ENCODE peak calls at places on chromosomes 3 and 15, in five cellular contexts. One of them, this sample, is unnamed.

GRCh38 chr3:181868576-181868975 is 156.9 kb downstream of the SOX2 start:
- DNase-seq in A673: peak
- DNase-seq in HCT116: peak
- DNase-seq in EL: no peak
- DNase-seq in erythroblast: no peak
- DNase-seq in this sample: no peak

GRCh38 chr3:4343258-4343657 is 40.1 kb downstream of the SETMAR start:
- DNase-seq in A673: peak
- DNase-seq in HCT116: no peak
- DNase-seq in EL: peak
- DNase-seq in erythroblast: no peak
- DNase-seq in this sample: no peak

GRCh38 chr3:72217570-72217969 is 432.6 kb upstream of the PROK2 start:
- DNase-seq in A673: no peak
- DNase-seq in HCT116: no peak
- DNase-seq in EL: no peak
- DNase-seq in erythroblast: no peak
- DNase-seq in this sample: no peak

GRCh38 chr3:3552741-3553140 is 246.5 kb upstream of the LRRN1 start:
- DNase-seq in A673: no peak
- DNase-seq in HCT116: no peak
- DNase-seq in EL: no peak
- DNase-seq in erythroblast: no peak
- DNase-seq in this sample: no peak

GRCh38 chr3:135966349-135966695 is 794 bp downstream of the PPP2R3A start:
- DNase-seq in A673: no peak
- DNase-seq in HCT116: no peak
- DNase-seq in EL: no peak
- DNase-seq in erythroblast: no peak
- DNase-seq in this sample: no peak

GRCh38 chr3:151631946-151632345 is 101.8 kb upstream of the AADACL2 start:
- DNase-seq in A673: no peak
- DNase-seq in HCT116: no peak
- DNase-seq in EL: no peak
- DNase-seq in erythroblast: no peak
- DNase-seq in this sample: no peak

GRCh38 chr15:86591994-86592746 is 512.5 kb downstream of the AGBL1 start:
- DNase-seq in A673: no peak
- DNase-seq in HCT116: no peak
- DNase-seq in EL: no peak
- DNase-seq in erythroblast: no peak
- DNase-seq in this sample: no peak

GRCh38 chr3:30253832-30254231 is 352.6 kb upstream of the TGFBR2 start:
- DNase-seq in A673: no peak
- DNase-seq in HCT116: no peak
- DNase-seq in EL: no peak
- DNase-seq in erythroblast: no peak
- DNase-seq in this sample: no peak

GRCh38 chr15:41809121-41809520 is 18.8 kb upstream of the JMJD7 start:
- DNase-seq in A673: no peak
- DNase-seq in HCT116: no peak
- DNase-seq in EL: peak
- DNase-seq in erythroblast: no peak
- DNase-seq in this sample: no peak

GRCh38 chr3:79140718-79141117 is 627.1 kb downstream of the ROBO1 start:
- DNase-seq in A673: no peak
- DNase-seq in HCT116: no peak
- DNase-seq in EL: peak
- DNase-seq in erythroblast: no peak
- DNase-seq in this sample: peak

GRCh38 chr3:45972534-45973402 is 22.9 kb downstream of the FYCO1 start:
- DNase-seq in A673: no peak
- DNase-seq in HCT116: no peak
- DNase-seq in EL: peak
- DNase-seq in erythroblast: no peak
- DNase-seq in this sample: peak

GRCh38 chr15:77856718-77857346 is 220.7 kb downstream of the TBC1D2B start:
- DNase-seq in A673: no peak
- DNase-seq in HCT116: no peak
- DNase-seq in EL: no peak
- DNase-seq in erythroblast: no peak
- DNase-seq in this sample: no peak

GRCh38 chr3:136194409-136195257 is 1.5 kb downstream of the MSL2 start:
- DNase-seq in A673: peak
- DNase-seq in HCT116: no peak
- DNase-seq in EL: peak
- DNase-seq in erythroblast: peak
- DNase-seq in this sample: no peak

GRCh38 chr3:62876064-62876463 is 848 bp upstream of the CADPS start:
- DNase-seq in A673: peak
- DNase-seq in HCT116: no peak
- DNase-seq in EL: peak
- DNase-seq in erythroblast: no peak
- DNase-seq in this sample: no peak

GRCh38 chr3:112074616-112075497 is 11.3 kb upstream of the C3orf52 start:
- DNase-seq in A673: no peak
- DNase-seq in HCT116: peak
- DNase-seq in EL: peak
- DNase-seq in erythroblast: no peak
- DNase-seq in this sample: peak

GRCh38 chr3:135125171-135125801 is 330.2 kb downstream of the EPHB1 start:
- DNase-seq in A673: peak
- DNase-seq in HCT116: no peak
- DNase-seq in EL: peak
- DNase-seq in erythroblast: peak
- DNase-seq in this sample: peak

GRCh38 chr15:100900895-100901169 is 18.3 kb upstream of the LRRK1 start:
- DNase-seq in A673: no peak
- DNase-seq in HCT116: no peak
- DNase-seq in EL: no peak
- DNase-seq in erythroblast: no peak
- DNase-seq in this sample: no peak

GRCh38 chr15:93378547-93378946 is 289.5 kb upstream of the RGMA start:
- DNase-seq in A673: no peak
- DNase-seq in HCT116: no peak
- DNase-seq in EL: no peak
- DNase-seq in erythroblast: no peak
- DNase-seq in this sample: no peak

GRCh38 chr3:177482048-177482741 is 284.9 kb upstream of the TBL1XR1 start:
- DNase-seq in A673: no peak
- DNase-seq in HCT116: no peak
- DNase-seq in EL: no peak
- DNase-seq in erythroblast: no peak
- DNase-seq in this sample: no peak

This sample was measured in GM04504.